ENCODE peak calls at places on chromosomes 12 and 14, in ten cellular contexts. L, O, T, A, H, M, P, U, S and N are unnamed samples.

GRCh38 chr14:100708349-100709217 is 18.1 kb upstream of the DLK1 start:
- DNase-seq in A (no peak), U (no peak), M (peak), O (no peak), H (no peak), P (no peak), S (peak), T (no peak), L (peak), N (no peak)

GRCh38 chr12:51246254-51246853 is 7.7 kb downstream of the DAZAP2 start:
- DNase-seq in A (no peak), P (no peak), S (no peak), T (peak), M (no peak), H (no peak), U (peak), O (peak), L (no peak), N (no peak)

GRCh38 chr12:111596985-111597730 is 2.0 kb downstream of the ATXN2 start:
- DNase-seq in H (peak), O (peak), S (peak), L (peak), A (no peak), U (peak), M (peak), T (peak), P (no peak), N (no peak)

GRCh38 chr14:71403673-71404072 is 496.4 kb downstream of the PCNX1 start:
- DNase-seq in A (no peak), U (peak), H (peak), T (peak), L (no peak), O (peak), M (peak), S (no peak), P (no peak), N (no peak)

GRCh38 chr12:14849664-14850063 is 6.3 kb upstream of the ART4 start:
- DNase-seq in T (no peak), A (no peak), S (no peak), U (peak), M (peak), O (peak), P (no peak), H (no peak), L (no peak), N (no peak)

GRCh38 chr14:88941414-88941813 is 117.0 kb downstream of the TTC8 start:
- DNase-seq in S (no peak), O (no peak), T (no peak), A (no peak), H (peak), U (no peak), P (no peak), L (no peak), M (no peak), N (no peak)

GRCh38 chr12:57201631-57202030 is 15.0 kb upstream of the NXPH4 start:
- DNase-seq in U (no peak), H (no peak), A (no peak), P (no peak), S (no peak), L (no peak), T (no peak), O (no peak), M (no peak), N (no peak)

GRCh38 chr12:124980098-124980892 is 8.6 kb downstream of the DHX37 start:
- DNase-seq in A (no peak), H (no peak), U (no peak), O (no peak), S (no peak), P (no peak), M (no peak), L (no peak), T (no peak), N (no peak)

GRCh38 chr12:121238604-121239334 is 28.8 kb downstream of the P2RX4 start:
- DNase-seq in U (no peak), M (peak), H (no peak), P (no peak), L (peak), T (peak), S (no peak), O (no peak), A (no peak), N (no peak)

GRCh38 chr12:52368494-52368893 is 1.2 kb upstream of the KRT85 start:
- DNase-seq in O (no peak), S (no peak), M (no peak), H (peak), T (no peak), A (no peak), P (no peak), L (no peak), U (no peak), N (no peak)

GRCh38 chr14:20460458-20461229 is 590 bp downstream of the PIP4P1 start:
- DNase-seq in M (no peak), U (no peak), O (no peak), P (peak), S (peak), T (no peak), H (no peak), A (peak), L (no peak), N (peak)

GRCh38 chr14:96255501-96256366 is at the start of gene BDKRB1:
- DNase-seq in L (no peak), P (no peak), M (peak), S (no peak), A (no peak), U (peak), O (peak), H (no peak), T (no peak), N (no peak)

GRCh38 chr14:69580009-69580577 is 5.4 kb upstream of the CCDC177 start:
- DNase-seq in T (peak), A (no peak), H (peak), M (peak), L (peak), P (no peak), O (peak), S (peak), U (peak), N (no peak)

GRCh38 chr14:93953263-93953662 is 23.1 kb downstream of the ASB2 start:
- DNase-seq in H (no peak), L (no peak), A (no peak), M (no peak), O (no peak), T (no peak), U (no peak), P (no peak), S (no peak), N (no peak)

GRCh38 chr12:63940295-63940997 is 95.9 kb downstream of the SRGAP1 start:
- DNase-seq in S (no peak), L (no peak), U (no peak), O (no peak), H (no peak), T (peak), P (no peak), M (no peak), A (no peak), N (no peak)

GRCh38 chr12:101696477-101697196 is 803 bp upstream of the CHPT1 start:
- DNase-seq in P (no peak), S (peak), H (no peak), A (no peak), T (no peak), U (no peak), L (no peak), O (peak), M (no peak), N (peak)

GRCh38 chr14:100076630-100077029 is 11.4 kb downstream of the EVL start:
- DNase-seq in L (no peak), U (peak), A (no peak), O (peak), S (no peak), H (no peak), P (no peak), M (peak), T (no peak), N (no peak)

GRCh38 chr14:89723930-89724915 is 230.3 kb downstream of the EFCAB11 start:
- DNase-seq in H (no peak), U (peak), A (no peak), P (no peak), O (peak), M (no peak), S (no peak), T (no peak), L (no peak), N (no peak)

GRCh38 chr14:52951730-52952481 is 1.1 kb upstream of the FERMT2 start:
- DNase-seq in M (peak), O (peak), A (no peak), S (peak), U (peak), P (no peak), T (no peak), L (no peak), H (peak), N (no peak)

GRCh38 chr12:94074970-94075695 is 73.2 kb upstream of the PLXNC1 start:
- DNase-seq in U (peak), T (no peak), P (no peak), S (peak), M (peak), A (no peak), O (peak), H (peak), L (peak), N (no peak)

GRCh38 chr14:26765768-26766550 is 168.1 kb upstream of the NOVA1 start:
- DNase-seq in M (peak), H (peak), T (peak), U (no peak), O (peak), S (no peak), L (no peak), P (no peak), A (no peak), N (no peak)

GRCh38 chr14:22558221-22558913 is 30.7 kb downstream of the DAD1 start:
- DNase-seq in H (no peak), P (no peak), L (no peak), A (no peak), M (no peak), T (no peak), O (no peak), S (no peak), U (no peak), N (no peak)

GRCh38 chr12:95195122-95195521 is 22.1 kb downstream of the FGD6 start:
- DNase-seq in P (no peak), O (no peak), H (no peak), L (no peak), M (no peak), A (no peak), S (no peak), U (no peak), T (no peak), N (no peak)

GRCh38 chr12:123105427-123105826 is 45.5 kb downstream of the PITPNM2 start:
- DNase-seq in O (no peak), M (peak), P (no peak), H (no peak), A (no peak), U (no peak), S (no peak), L (no peak), T (no peak), N (no peak)

GRCh38 chr12:76311796-76312195 is 36.4 kb downstream of the BBS10 start:
- DNase-seq in A (no peak), S (no peak), L (no peak), T (no peak), M (no peak), U (peak), O (peak), P (no peak), H (peak), N (no peak)

GRCh38 chr14:88631091-88631490 is 68.3 kb downstream of the ZC3H14 start:
- DNase-seq in U (no peak), T (no peak), L (no peak), A (no peak), O (no peak), S (no peak), M (no peak), P (no peak), H (no peak), N (no peak)

GRCh38 chr12:76880156-76881023 is 1.6 kb upstream of the CSRP2 start:
- DNase-seq in A (no peak), L (no peak), T (no peak), P (no peak), H (no peak), O (no peak), U (no peak), S (no peak), M (peak), N (no peak)

GRCh38 chr12:24455811-24456210 is 493.1 kb downstream of the BCAT1 start:
- DNase-seq in P (no peak), L (no peak), S (no peak), M (no peak), O (no peak), T (no peak), H (no peak), A (no peak), U (no peak), N (no peak)

GRCh38 chr14:46325777-46326176 is 325.8 kb downstream of the RPL10L start:
- DNase-seq in O (no peak), T (no peak), L (no peak), M (no peak), H (no peak), P (no peak), A (no peak), S (no peak), U (no peak), N (no peak)

GRCh38 chr12:120688527-120689071 is 1.6 kb downstream of the MLEC start:
- DNase-seq in M (peak), O (peak), P (no peak), S (no peak), U (peak), L (no peak), H (no peak), A (no peak), T (no peak), N (no peak)

GRCh38 chr12:62717636-62718035 is 217.3 kb downstream of the PPM1H start:
- DNase-seq in T (no peak), A (no peak), S (no peak), H (no peak), U (no peak), L (no peak), M (no peak), P (no peak), O (no peak), N (no peak)

GRCh38 chr12:53643232-53643992 is 17.2 kb upstream of the ATF7 start:
- DNase-seq in S (no peak), O (no peak), M (no peak), L (no peak), A (no peak), P (no peak), U (no peak), T (no peak), H (no peak), N (no peak)

GRCh38 chr12:25404955-25405354 is 148.1 kb downstream of the LMNTD1 start:
- DNase-seq in S (peak), P (no peak), L (no peak), O (no peak), H (no peak), M (no peak), T (no peak), A (no peak), U (no peak), N (no peak)

GRCh38 chr14:50116986-50117385 is 614 bp upstream of the VCPKMT start:
- DNase-seq in L (no peak), P (no peak), S (no peak), U (no peak), A (no peak), M (no peak), T (no peak), O (no peak), H (no peak), N (no peak)